ENCODE peak calls at places on chromosome 21, in nine cellular contexts. U is fibroblast of lung, K is MM.1S, E is GM13976, O is AG04450, Y is PC-3, P is ascending aorta, W is A549, H is cardiac fibroblast. X is an unnamed sample.

GRCh38 chr21:38424333-38424732 is 73.9 kb downstream of the ERG start:
- DNase-seq in U (no peak), K (peak; percentile 61), E (no peak), O (no peak), Y (no peak), P (no peak), W (no peak), H (no peak), X (no peak)

GRCh38 chr21:38955495-38955894 is 149.8 kb downstream of the ETS2 start:
- DNase-seq in U (peak; percentile 75), K (no peak), E (no peak), O (no peak), Y (peak; percentile 37), P (no peak), W (no peak), H (peak; percentile 69), X (peak; percentile 44)

GRCh38 chr21:31110430-31110829 is 72.2 kb upstream of the KRTAP19-8 start:
- DNase-seq in U (no peak), K (no peak), E (no peak), O (no peak), Y (no peak), P (no peak), W (no peak), H (no peak), X (no peak)

GRCh38 chr21:25459993-25460392 is 147.3 kb downstream of the MRPL39 start:
- DNase-seq in U (no peak), K (no peak), E (no peak), O (no peak), Y (no peak), P (no peak), W (no peak), H (no peak), X (no peak)

GRCh38 chr21:38997756-38998155 is 185.5 kb downstream of the PSMG1 start:
- DNase-seq in U (no peak), K (no peak), E (no peak), O (no peak), Y (no peak), P (no peak), W (no peak), H (no peak), X (no peak)

GRCh38 chr21:44024895-44025353 is 12.8 kb downstream of the TRAPPC10 start:
- DNase-seq in U (peak; percentile 79), K (no peak), E (no peak), O (peak; percentile 15), Y (no peak), P (peak; percentile 71), W (no peak), H (peak; percentile 70), X (no peak)

GRCh38 chr21:28154121-28154520 is 838.6 kb downstream of the LTN1 start:
- DNase-seq in U (peak; percentile 20), K (no peak), E (no peak), O (no peak), Y (no peak), P (no peak), W (no peak), H (peak; percentile 13), X (no peak)

GRCh38 chr21:31260790-31261189 is 83.3 kb downstream of the TIAM1 start:
- DNase-seq in U (peak; percentile 14), K (no peak), E (no peak), O (no peak), Y (no peak), P (no peak), W (no peak), H (peak; percentile 50), X (no peak)

GRCh38 chr21:14864211-14865021 is 200.4 kb downstream of the NRIP1 start:
- DNase-seq in U (peak; percentile 80), K (peak; percentile 16), E (no peak), O (peak; percentile 42), Y (peak; percentile 80), P (no peak), W (peak; percentile 21), H (peak; percentile 91), X (no peak)

GRCh38 chr21:22657786-22658185 is 1659.6 kb downstream of the NCAM2 start:
- DNase-seq in U (no peak), K (no peak), E (no peak), O (no peak), Y (no peak), P (no peak), W (no peak), H (no peak), X (no peak)

GRCh38 chr21:31075844-31076243 is 37.6 kb upstream of the KRTAP19-8 start:
- DNase-seq in U (no peak), K (no peak), E (no peak), O (no peak), Y (no peak), P (no peak), W (no peak), H (no peak), X (no peak)

GRCh38 chr21:44267655-44268142 is 6.0 kb upstream of the DNMT3L start:
- DNase-seq in U (no peak), K (peak; percentile 88), E (no peak), O (no peak), Y (peak; percentile 6), P (no peak), W (no peak), H (no peak), X (no peak)

GRCh38 chr21:31545036-31545435 is 114.5 kb upstream of the SOD1 start:
- DNase-seq in U (no peak), K (no peak), E (no peak), O (no peak), Y (no peak), P (no peak), W (no peak), H (no peak), X (no peak)

GRCh38 chr21:32307706-32308105 is 9.1 kb downstream of the MRAP start:
- DNase-seq in U (peak; percentile 18), K (no peak), E (no peak), O (no peak), Y (no peak), P (no peak), W (no peak), H (peak; percentile 27), X (no peak)

GRCh38 chr21:32096411-32096810 is 182.4 kb downstream of the MIS18A start:
- DNase-seq in U (no peak), K (peak; percentile 27), E (peak; percentile 44), O (no peak), Y (peak; percentile 15), P (no peak), W (peak; percentile 10), H (no peak), X (no peak)

GRCh38 chr21:15241997-15242767 is 177.4 kb upstream of the NRIP1 start:
- DNase-seq in U (peak; percentile 29), K (no peak), E (no peak), O (no peak), Y (peak; percentile 60), P (no peak), W (no peak), H (no peak), X (no peak)

GRCh38 chr21:28758883-28759242 is 233.8 kb downstream of the LTN1 start:
- DNase-seq in U (no peak), K (no peak), E (no peak), O (no peak), Y (no peak), P (no peak), W (no peak), H (no peak), X (no peak)

GRCh38 chr21:39048064-39048463 is 135.2 kb downstream of the PSMG1 start:
- DNase-seq in U (peak; percentile 66), K (no peak), E (no peak), O (no peak), Y (peak; percentile 81), P (peak; percentile 52), W (peak; percentile 32), H (peak; percentile 78), X (peak; percentile 68)

GRCh38 chr21:34085129-34085528 is 11.8 kb downstream of the MRPS6 start:
- DNase-seq in U (no peak), K (no peak), E (no peak), O (no peak), Y (no peak), P (no peak), W (no peak), H (no peak), X (no peak)

GRCh38 chr21:34080693-34081092 is 7.3 kb downstream of the MRPS6 start:
- DNase-seq in U (no peak), K (no peak), E (no peak), O (no peak), Y (peak; percentile 34), P (no peak), W (no peak), H (no peak), X (no peak)

GRCh38 chr21:34086887-34087306 is 13.5 kb downstream of the MRPS6 start:
- DNase-seq in U (no peak), K (no peak), E (no peak), O (no peak), Y (no peak), P (no peak), W (no peak), H (no peak), X (no peak)

GRCh38 chr21:34082769-34083168 is 9.4 kb downstream of the MRPS6 start:
- DNase-seq in U (no peak), K (peak; percentile 50), E (no peak), O (no peak), Y (no peak), P (no peak), W (no peak), H (no peak), X (no peak)

GRCh38 chr21:34083357-34083756 is 10.0 kb downstream of the MRPS6 start:
- DNase-seq in U (no peak), K (no peak), E (no peak), O (no peak), Y (no peak), P (no peak), W (no peak), H (no peak), X (no peak)
- TF ChIP-seq CTCF in U (no peak), K (no peak), E (no peak), O (no peak), Y (no peak), P (no peak), W (no peak), H (no peak), X (no peak)

GRCh38 chr21:45406801-45407628 is 2.0 kb downstream of the COL18A1 start:
- DNase-seq in U (no peak), K (no peak), E (no peak), O (no peak), Y (no peak), P (no peak), W (no peak), H (peak; percentile 33), X (no peak)
- TF ChIP-seq CTCF in U (peak; percentile 6), K (no peak), E (no peak), O (no peak), Y (peak; percentile 31), P (no peak), W (no peak), H (no peak), X (no peak)

DNA sequence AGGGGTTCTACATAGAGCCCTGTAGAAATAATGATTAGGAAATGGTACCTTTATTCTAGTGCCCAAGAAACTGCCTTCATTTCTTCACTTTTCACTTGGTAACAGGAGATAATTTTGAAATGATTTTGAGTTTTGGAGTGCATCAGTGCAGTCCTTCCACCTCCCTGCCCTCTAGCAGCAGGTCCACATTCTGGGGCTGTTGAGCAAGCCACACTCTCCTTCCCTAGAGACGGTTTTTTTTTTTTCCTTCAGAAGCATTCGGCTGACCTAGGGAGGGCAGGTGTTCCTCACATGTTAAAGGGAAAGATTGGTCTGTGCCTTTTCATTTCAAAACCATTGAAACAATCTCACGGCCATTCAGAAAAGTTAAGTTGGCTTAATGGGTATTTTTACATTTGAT is 39.8 kb downstream of the SLC37A1 start:
- DNase-seq in U (no peak), K (no peak), E (no peak), O (no peak), Y (no peak), P (no peak), W (no peak), H (no peak), X (no peak)
- TF ChIP-seq CTCF in U (peak; percentile 30), K (peak; percentile 53), E (peak; percentile 48), O (no peak), Y (no peak), P (no peak), W (no peak), H (no peak), X (no peak)

GRCh38 chr21:36550761-36551160 is 70.8 kb upstream of the CLDN14 start:
- DNase-seq in U (no peak), K (no peak), E (no peak), O (no peak), Y (no peak), P (no peak), W (no peak), H (peak; percentile 62), X (no peak)
- TF ChIP-seq CTCF in U (no peak), K (no peak), E (no peak), O (no peak), Y (no peak), P (no peak), W (no peak), H (no peak), X (no peak)

X was measured in kidney epithelial cell.